ENCODE peak calls at places on chromosomes 5 and 9, in nine cellular contexts. I is activated effector memory CD4-positive, alpha-beta T cell treated with anti-CD3 and anti-CD28 coated beads, Interleukin-2, amount 50 U/mL, for 16 hours; A is T1000; L is activated naive CD8-positive, alpha-beta T cell treated with anti-CD3 and anti-CD28 coated beads, Interleukin-2, amount 50 U/mL, for 16 hours; Q is stimulated activated CD8-positive, alpha-beta memory T cell treated with anti-CD3 and anti-CD28 coated beads, Interleukin-15, amount 100 ng/mL, for 1 hour; Y is RCC 7860; M is heart left ventricle; W is NT2/D1; H is RKO. V is an unnamed sample.

GRCh38 chr5:180803181-180804128 is 849 bp upstream of the MGAT1 start:
- DNase-seq in Q (peak), Y (no peak), W (no peak), I (peak), M (peak), L (peak), A (no peak), H (no peak), V (no peak)

GRCh38 chr5:133147411-133147810 is 95.6 kb downstream of the HSPA4 start:
- DNase-seq in W (no peak), A (no peak), Y (no peak), H (no peak), Q (no peak), L (no peak), M (no peak), I (no peak), V (no peak)

GRCh38 chr9:93435386-93435785 is 16.1 kb upstream of the FAM120A start:
- DNase-seq in W (no peak), H (no peak), A (no peak), Q (no peak), L (no peak), M (no peak), Y (no peak), I (no peak), V (no peak)

GRCh38 chr9:7320139-7320538 is 479.4 kb downstream of the DMAC1 start:
- DNase-seq in M (no peak), Y (peak), Q (no peak), H (peak), W (no peak), A (peak), L (no peak), I (no peak), V (no peak)

GRCh38 chr5:127409923-127410675 is 107.3 kb upstream of the PRRC1 start:
- DNase-seq in W (no peak), L (no peak), A (no peak), M (no peak), Q (no peak), H (no peak), Y (no peak), I (no peak), V (no peak)

GRCh38 chr5:124747770-124748686 is 1.6 kb upstream of the ZNF608 start:
- DNase-seq in L (no peak), Y (peak), A (no peak), Q (no peak), H (no peak), I (no peak), M (no peak), W (no peak), V (no peak)

GRCh38 chr5:93594591-93595419 is 11.8 kb downstream of the NR2F1 start:
- DNase-seq in L (no peak), Q (no peak), H (no peak), I (no peak), Y (no peak), W (no peak), A (no peak), M (no peak), V (no peak)

GRCh38 chr5:67677422-67677970 is 480.9 kb upstream of the CD180 start:
- DNase-seq in Y (no peak), A (no peak), W (no peak), H (no peak), Q (no peak), M (no peak), L (no peak), I (no peak), V (no peak)

GRCh38 chr5:139384591-139385051 is 1.5 kb upstream of the SLC23A1 start:
- DNase-seq in W (no peak), L (no peak), Q (no peak), M (no peak), Y (no peak), A (no peak), I (peak), H (no peak), V (no peak)

GRCh38 chr9:2764371-2764770 is 47.1 kb downstream of the KCNV2 start:
- DNase-seq in Y (no peak), Q (no peak), L (no peak), I (no peak), A (no peak), H (no peak), W (no peak), M (no peak), V (no peak)

GRCh38 chr9:131013771-131014676 is 5.0 kb downstream of the LAMC3 start:
- DNase-seq in M (peak), I (no peak), H (no peak), L (no peak), W (no peak), Q (no peak), Y (no peak), A (no peak), V (no peak)

GRCh38 chr9:88478236-88478635 is 56.7 kb upstream of the NXNL2 start:
- DNase-seq in I (no peak), Q (no peak), H (no peak), A (no peak), Y (no peak), W (no peak), L (no peak), M (no peak), V (no peak)

GRCh38 chr5:68419637-68420452 is 204.3 kb downstream of the PIK3R1 start:
- DNase-seq in A (no peak), I (no peak), Q (no peak), W (no peak), H (no peak), L (no peak), M (no peak), Y (peak), V (no peak)

GRCh38 chr5:58024151-58024550 is 435.7 kb downstream of the PLK2 start:
- DNase-seq in I (no peak), M (no peak), Q (no peak), H (no peak), W (no peak), Y (no peak), L (no peak), A (no peak), V (no peak)

GRCh38 chr5:6408260-6408596 is 29.9 kb upstream of the MED10 start:
- DNase-seq in Y (no peak), Q (no peak), L (no peak), A (no peak), H (no peak), W (no peak), I (no peak), M (no peak), V (no peak)

GRCh38 chr9:83583151-83584014 is 39.6 kb upstream of the IDNK start:
- DNase-seq in W (peak), Q (no peak), H (peak), M (no peak), L (no peak), A (no peak), I (peak), Y (peak), V (peak)

GRCh38 chr5:139911425-139912120 is 116.0 kb downstream of the PSD2 start:
- DNase-seq in I (no peak), M (no peak), A (no peak), Y (no peak), Q (no peak), H (no peak), W (no peak), L (no peak), V (no peak)

GRCh38 chr5:74865799-74866652 is at the start of gene FAM169A:
- DNase-seq in I (peak), Y (no peak), W (no peak), L (no peak), M (peak), A (peak), Q (peak), H (peak), V (no peak)

GRCh38 chr5:38319486-38319885 is 61.1 kb downstream of the EGFLAM start:
- DNase-seq in A (no peak), Y (no peak), M (no peak), H (no peak), I (no peak), W (no peak), Q (no peak), L (no peak), V (no peak)

GRCh38 chr5:54930736-54931135 is 54.7 kb downstream of the ESM1 start:
- DNase-seq in M (no peak), H (no peak), Q (no peak), A (no peak), W (no peak), I (no peak), L (no peak), Y (no peak), V (no peak)

GRCh38 chr9:6109986-6110385 is 94.6 kb upstream of the RANBP6 start:
- DNase-seq in Y (no peak), A (no peak), M (no peak), Q (no peak), L (no peak), H (no peak), W (no peak), I (no peak), V (no peak)

GRCh38 chr9:89864731-89865130 is 259.9 kb downstream of the GADD45G start:
- DNase-seq in M (no peak), H (no peak), Y (no peak), A (no peak), W (no peak), I (no peak), Q (no peak), L (no peak), V (no peak)

GRCh38 chr5:108818613-108819272 is 71.0 kb downstream of the FER start:
- DNase-seq in L (no peak), Y (peak), Q (no peak), A (no peak), M (no peak), H (peak), I (no peak), W (no peak), V (no peak)

GRCh38 chr5:75551471-75551870 is 39.8 kb downstream of the POLK start:
- DNase-seq in M (no peak), L (no peak), H (no peak), I (no peak), Q (no peak), A (no peak), Y (no peak), W (no peak), V (no peak)

GRCh38 chr9:119500072-119500771 is 131.0 kb upstream of the BRINP1 start:
- DNase-seq in M (no peak), I (no peak), H (no peak), W (peak), L (no peak), Y (no peak), A (no peak), Q (no peak), V (no peak)

GRCh38 chr5:1541662-1542008 is 17.9 kb upstream of the LPCAT1 start:
- DNase-seq in L (no peak), W (no peak), I (no peak), H (no peak), Q (no peak), A (no peak), M (no peak), Y (no peak), V (no peak)

GRCh38 chr5:106493910-106494309 is 1176.8 kb downstream of the EFNA5 start:
- DNase-seq in L (no peak), W (no peak), Y (no peak), Q (no peak), A (no peak), H (no peak), I (no peak), M (no peak), V (no peak)